ENCODE peak calls at places on chromosomes 16 and 17, in eight cellular contexts. J is IMR-90; I is left ventricle myocardium inferior; V is lower lobe of right lung; C is left lung; Y is uterus; E is transverse colon; R is naive thymus-derived CD4-positive, alpha-beta T cell. B is an unnamed sample. For H3K4me1, the result is how much of the 10 kb centered on the place peaks cover.

GRCh38 chr16:19410435-19411153 is 7.1 kb upstream of the TMC5 start:
- DNase-seq in J (no peak), I (no peak), V (peak), C (peak), Y (no peak), E (peak), R (no peak), B (peak)

GRCh38 chr17:11608396-11608795 is 10.1 kb downstream of the DNAH9 start:
- DNase-seq in J (no peak), I (peak), V (no peak), C (peak), Y (peak), E (peak), R (no peak), B (peak)

GRCh38 chr17:65099941-65100315 is 37.2 kb upstream of the RGS9 start:
- DNase-seq in J (peak), I (peak), V (peak), C (peak), Y (no peak), E (peak), R (no peak), B (peak)

GRCh38 chr16:12489362-12489761 is 314.3 kb downstream of the CPPED1 start:
- DNase-seq in J (no peak), I (no peak), V (no peak), C (no peak), Y (no peak), E (no peak), R (no peak), B (no peak)

GRCh38 chr16:50861926-50862325 is 120.0 kb downstream of the CYLD start:
- DNase-seq in J (peak), I (no peak), V (no peak), C (no peak), Y (no peak), E (no peak), R (no peak), B (no peak)

GRCh38 chr16:87317766-87318121 is 552 bp upstream of the C16orf95 start:
- DNase-seq in J (peak), I (peak), V (peak), C (peak), Y (peak), E (peak), R (no peak), B (peak)

GRCh38 chr16:27169511-27170071 is 33.7 kb upstream of the KDM8 start:
- DNase-seq in J (peak), I (no peak), V (no peak), C (peak), Y (no peak), E (peak), R (peak), B (peak)

GRCh38 chr17:44187131-44187899 is 543 bp downstream of the TMUB2 start:
- DNase-seq in J (peak), I (no peak), V (peak), C (no peak), Y (no peak), E (no peak), R (no peak), B (no peak)

GRCh38 chr16:12188674-12189249 is 212.2 kb downstream of the SNX29 start:
- DNase-seq in J (no peak), I (no peak), V (no peak), C (no peak), Y (no peak), E (peak), R (no peak), B (no peak)

GRCh38 chr17:17416400-17417360 is 60.1 kb upstream of the MED9 start:
- DNase-seq in J (peak), I (peak), V (peak), C (peak), Y (no peak), E (no peak), R (peak), B (peak)

GRCh38 chr16:13519871-13520270 is 400.1 kb upstream of the ERCC4 start:
- DNase-seq in J (no peak), I (no peak), V (no peak), C (no peak), Y (no peak), E (no peak), R (no peak), B (no peak)

GRCh38 chr16:22782299-22782698 is 31.7 kb upstream of the HS3ST2 start:
- DNase-seq in J (no peak), I (no peak), V (no peak), C (no peak), Y (peak), E (no peak), R (no peak), B (peak)

GRCh38 chr16:69406780-69407331 is 17.6 kb upstream of the CYB5B start:
- DNase-seq in J (no peak), I (no peak), V (no peak), C (no peak), Y (no peak), E (no peak), R (no peak), B (no peak)

GRCh38 chr17:65794572-65794971 is 233.1 kb upstream of the AXIN2 start:
- DNase-seq in J (peak), I (no peak), V (no peak), C (no peak), Y (no peak), E (no peak), R (peak), B (no peak)

GRCh38 chr17:66167189-66167815 is 24.6 kb downstream of the CEP112 start:
- DNase-seq in J (no peak), I (no peak), V (no peak), C (no peak), Y (no peak), E (no peak), R (no peak), B (no peak)

GRCh38 chr16:12127244-12127643 is 150.7 kb downstream of the SNX29 start:
- DNase-seq in J (no peak), I (no peak), V (no peak), C (no peak), Y (no peak), E (no peak), R (no peak), B (no peak)

GRCh38 chr16:24609740-24610420 is 70.5 kb downstream of the RBBP6 start:
- DNase-seq in J (peak), I (peak), V (peak), C (peak), Y (peak), E (peak), R (peak), B (peak)

GRCh38 chr16:4356820-4357219 is 5.7 kb upstream of the PAM16 start:
- DNase-seq in J (no peak), I (no peak), V (no peak), C (no peak), Y (no peak), E (no peak), R (no peak), B (no peak)

GRCh38 chr16:35744716-35745115 is 2285.3 kb downstream of the TP53TG3F start:
- DNase-seq in J (no peak), I (no peak), V (no peak), C (no peak), Y (no peak), E (no peak), R (no peak), B (no peak)

GRCh38 chr16:29988346-29989075 is 6.9 kb downstream of the HIRIP3 start:
- DNase-seq in J (no peak), I (no peak), V (peak), C (no peak), Y (no peak), E (no peak), R (no peak), B (no peak)

GRCh38 chr16:17194190-17194780 is 276.5 kb downstream of the XYLT1 start:
- DNase-seq in J (peak), I (peak), V (peak), C (peak), Y (peak), E (peak), R (peak), B (peak)

GRCh38 chr17:80270836-80271235 is 10.2 kb downstream of the RNF213 start:
- DNase-seq in J (no peak), I (no peak), V (no peak), C (no peak), Y (no peak), E (no peak), R (peak), B (no peak)

GRCh38 chr17:14429084-14429483 is 128.2 kb downstream of the HS3ST3B1 start:
- DNase-seq in J (no peak), I (no peak), V (no peak), C (no peak), Y (no peak), E (no peak), R (no peak), B (no peak)

GRCh38 chr17:38654411-38655398 is 20.1 kb downstream of the EPOP start:
- DNase-seq in J (no peak), I (no peak), V (no peak), C (no peak), Y (no peak), E (no peak), R (no peak), B (no peak)
- H3K4me1 ChIP-seq in J (under half), I (under half), V (under half), C (under half), Y (under half), E (under half), R (under half), B (under half)

DNA sequence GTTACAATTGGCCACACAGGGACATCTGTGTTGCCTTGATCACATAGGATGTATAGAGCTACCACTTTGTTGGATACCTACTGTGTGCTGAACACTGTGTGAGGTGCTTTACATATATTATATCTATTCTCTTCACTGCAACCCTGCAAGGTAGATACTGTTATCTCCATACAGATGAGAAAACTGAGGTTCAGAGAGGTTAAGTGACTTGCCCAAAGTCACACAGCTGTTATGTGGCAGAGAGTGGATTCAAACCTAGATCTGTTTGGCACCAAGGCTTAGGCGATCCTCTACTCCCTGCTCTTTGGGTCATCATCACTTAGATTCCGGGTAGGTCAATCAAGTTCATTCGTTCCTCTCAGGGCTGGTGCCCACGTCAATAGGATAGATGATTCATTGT is 260.5 kb upstream of the IRX3 start:
- DNase-seq in J (no peak), I (no peak), V (no peak), C (no peak), Y (no peak), E (no peak), R (no peak), B (no peak)
- H3K4me1 ChIP-seq in J (under half), I (under half), V (under half), C (under half), Y (under half), E (under half), R (under half), B (under half)

GRCh38 chr17:2239882-2240430 is 63.6 kb downstream of the SMG6 start:
- DNase-seq in J (peak), I (peak), V (no peak), C (peak), Y (peak), E (peak), R (no peak), B (no peak)

GRCh38 chr17:2238432-2239169 is 65.0 kb downstream of the SMG6 start:
- DNase-seq in J (no peak), I (peak), V (no peak), C (no peak), Y (peak), E (peak), R (no peak), B (peak)

GRCh38 chr17:2239170-2239551 is 64.4 kb downstream of the SMG6 start:
- DNase-seq in J (no peak), I (no peak), V (no peak), C (no peak), Y (no peak), E (no peak), R (no peak), B (no peak)

GRCh38 chr17:2237521-2237921 is 66.1 kb downstream of the SMG6 start:
- DNase-seq in J (no peak), I (peak), V (no peak), C (no peak), Y (peak), E (no peak), R (no peak), B (no peak)

DNA sequence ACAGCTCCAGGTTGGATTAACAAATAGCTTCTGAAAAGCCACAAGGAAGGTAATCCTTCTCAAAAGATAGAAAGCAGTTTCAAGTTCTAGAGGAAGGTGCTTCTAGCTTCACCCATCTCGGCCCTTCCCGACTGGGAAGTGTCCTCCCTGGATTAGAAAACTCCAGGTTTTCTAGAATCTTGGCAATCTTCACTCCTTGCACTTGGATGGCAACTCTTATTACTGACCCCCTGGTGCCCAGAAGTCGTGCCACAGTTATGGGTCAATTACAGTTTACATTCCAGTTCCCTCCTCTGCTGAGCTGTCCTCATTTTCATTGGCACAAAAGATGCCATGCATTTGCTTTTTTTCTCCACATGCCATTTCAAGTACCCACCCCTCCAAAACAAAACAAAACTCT is 65.6 kb downstream of the SMG6 start:
- DNase-seq in J (no peak), I (no peak), V (no peak), C (no peak), Y (no peak), E (no peak), R (no peak), B (peak)
- H3K4me1 ChIP-seq in J (under half), I (half or more), V (under half), C (under half), Y (under half), E (under half), R (under half), B (under half)

GRCh38 chr17:55417411-55418268 is 4.0 kb downstream of the MMD start:
- DNase-seq in J (no peak), I (no peak), V (no peak), C (no peak), Y (no peak), E (no peak), R (no peak), B (no peak)
- H3K4me1 ChIP-seq in J (under half), I (half or more), V (under half), C (under half), Y (under half), E (under half), R (under half), B (under half)

GRCh38 chr17:29061036-29061435 is 18.1 kb downstream of the PIPOX start:
- DNase-seq in J (no peak), I (no peak), V (no peak), C (no peak), Y (no peak), E (no peak), R (no peak), B (no peak)
- H3K4me1 ChIP-seq in J (under half), I (under half), V (under half), C (under half), Y (under half), E (under half), R (under half), B (under half)

GRCh38 chr16:66689282-66689681 is 7.3 kb downstream of the CMTM4 start:
- DNase-seq in J (no peak), I (no peak), V (no peak), C (no peak), Y (no peak), E (no peak), R (no peak), B (no peak)
- H3K4me1 ChIP-seq in J (under half), I (under half), V (under half), C (under half), Y (under half), E (under half), R (under half), B (under half)

GRCh38 chr16:89700649-89701424 is 668 bp downstream of the SPATA2L start:
- DNase-seq in J (peak), I (no peak), V (peak), C (peak), Y (peak), E (peak), R (peak), B (peak)
- H3K4me1 ChIP-seq in J (under half), I (under half), V (under half), C (under half), Y (under half), E (under half), R (under half), B (under half)

GRCh38 chr17:2106308-2106707 is 51.4 kb downstream of the HIC1 start:
- DNase-seq in J (no peak), I (no peak), V (no peak), C (no peak), Y (no peak), E (no peak), R (no peak), B (no peak)

GRCh38 chr17:2108170-2108569 is 53.3 kb downstream of the HIC1 start:
- DNase-seq in J (peak), I (no peak), V (no peak), C (no peak), Y (no peak), E (no peak), R (no peak), B (no peak)

GRCh38 chr17:2107050-2107449 is 52.1 kb downstream of the HIC1 start:
- DNase-seq in J (no peak), I (no peak), V (no peak), C (no peak), Y (no peak), E (no peak), R (no peak), B (no peak)

GRCh38 chr17:2105663-2106062 is 50.8 kb downstream of the HIC1 start:
- DNase-seq in J (no peak), I (no peak), V (no peak), C (no peak), Y (no peak), E (no peak), R (no peak), B (no peak)

GRCh38 chr17:2107506-2107905 is 52.6 kb downstream of the HIC1 start:
- DNase-seq in J (no peak), I (no peak), V (no peak), C (peak), Y (no peak), E (no peak), R (no peak), B (peak)
- H3K4me1 ChIP-seq in J (under half), I (under half), V (under half), C (under half), Y (under half), E (under half), R (under half), B (half or more)